ENCODE peak calls at places on chromosomes 16 and 17, in nine cellular contexts. One of them, this sample, is unnamed.

GRCh38 chr17:6423931-6424330 is 11.0 kb downstream of the AIPL1 start:
- DNase-seq in left cardiac atrium: no peak
- DNase-seq in mucosa of gallbladder: no peak
- DNase-seq in fibroblast of the aortic adventitia: no peak
- DNase-seq in sigmoid colon: no peak
- DNase-seq in HT-29: no peak
- DNase-seq in HFF-Myc: no peak
- DNase-seq in AG09319: no peak
- DNase-seq in heart left ventricle: no peak
- DNase-seq in this sample: no peak

GRCh38 chr16:23952128-23953041 is 116.6 kb downstream of the PRKCB start:
- DNase-seq in left cardiac atrium: no peak
- DNase-seq in mucosa of gallbladder: peak
- DNase-seq in fibroblast of the aortic adventitia: no peak
- DNase-seq in sigmoid colon: no peak
- DNase-seq in HT-29: no peak
- DNase-seq in HFF-Myc: no peak
- DNase-seq in AG09319: no peak
- DNase-seq in heart left ventricle: no peak
- DNase-seq in this sample: peak

GRCh38 chr17:83198366-83199341 is 119.2 kb downstream of the METRNL start:
- DNase-seq in left cardiac atrium: peak
- DNase-seq in mucosa of gallbladder: no peak
- DNase-seq in fibroblast of the aortic adventitia: no peak
- DNase-seq in sigmoid colon: peak
- DNase-seq in HT-29: no peak
- DNase-seq in HFF-Myc: no peak
- DNase-seq in AG09319: no peak
- DNase-seq in heart left ventricle: peak
- DNase-seq in this sample: no peak

GRCh38 chr16:28292731-28293588 is 635 bp downstream of the SBK1 start:
- DNase-seq in left cardiac atrium: no peak
- DNase-seq in mucosa of gallbladder: no peak
- DNase-seq in fibroblast of the aortic adventitia: no peak
- DNase-seq in sigmoid colon: no peak
- DNase-seq in HT-29: no peak
- DNase-seq in HFF-Myc: no peak
- DNase-seq in AG09319: no peak
- DNase-seq in heart left ventricle: no peak
- DNase-seq in this sample: peak

GRCh38 chr17:66949501-66949900 is 15.0 kb upstream of the CACNG4 start:
- DNase-seq in left cardiac atrium: no peak
- DNase-seq in mucosa of gallbladder: no peak
- DNase-seq in fibroblast of the aortic adventitia: peak
- DNase-seq in sigmoid colon: no peak
- DNase-seq in HT-29: no peak
- DNase-seq in HFF-Myc: no peak
- DNase-seq in AG09319: no peak
- DNase-seq in heart left ventricle: no peak
- DNase-seq in this sample: no peak

GRCh38 chr17:376936-377863 is 24.6 kb upstream of the RPH3AL start:
- DNase-seq in left cardiac atrium: peak
- DNase-seq in mucosa of gallbladder: no peak
- DNase-seq in fibroblast of the aortic adventitia: peak
- DNase-seq in sigmoid colon: no peak
- DNase-seq in HT-29: no peak
- DNase-seq in HFF-Myc: no peak
- DNase-seq in AG09319: peak
- DNase-seq in heart left ventricle: peak
- DNase-seq in this sample: no peak

GRCh38 chr16:25051446-25052160 is 36.4 kb upstream of the ARHGAP17 start:
- DNase-seq in left cardiac atrium: no peak
- DNase-seq in mucosa of gallbladder: no peak
- DNase-seq in fibroblast of the aortic adventitia: peak
- DNase-seq in sigmoid colon: no peak
- DNase-seq in HT-29: no peak
- DNase-seq in HFF-Myc: no peak
- DNase-seq in AG09319: no peak
- DNase-seq in heart left ventricle: no peak
- DNase-seq in this sample: no peak

GRCh38 chr17:1224330-1224729 is 44.5 kb upstream of the ABR start:
- DNase-seq in left cardiac atrium: no peak
- DNase-seq in mucosa of gallbladder: no peak
- DNase-seq in fibroblast of the aortic adventitia: no peak
- DNase-seq in sigmoid colon: no peak
- DNase-seq in HT-29: no peak
- DNase-seq in HFF-Myc: no peak
- DNase-seq in AG09319: no peak
- DNase-seq in heart left ventricle: no peak
- DNase-seq in this sample: no peak

GRCh38 chr16:78177927-78178326 is 78.5 kb downstream of the WWOX start:
- DNase-seq in left cardiac atrium: no peak
- DNase-seq in mucosa of gallbladder: no peak
- DNase-seq in fibroblast of the aortic adventitia: no peak
- DNase-seq in sigmoid colon: no peak
- DNase-seq in HT-29: peak
- DNase-seq in HFF-Myc: no peak
- DNase-seq in AG09319: no peak
- DNase-seq in heart left ventricle: no peak
- DNase-seq in this sample: peak

This sample was measured in SK-N-SH.